ENCODE peak calls at places on chromosomes 3 and 15, in seven cellular contexts. H is stimulated activated CD4-positive, alpha-beta T cell treated with anti-CD3 and anti-CD28 coated beads, TNF-alpha, amount 100 ng/mL, for 4 hours; B is effector CD4-positive, alpha-beta T cell; Y is heart right ventricle; T is foreskin fibroblast; K is HFFc6; C is Ammon's horn. W is an unnamed sample.

GRCh38 chr3:67998222-67998760 is 343.9 kb upstream of the SUCLG2 start:
- DNase-seq in H (no peak), C (no peak), T (no peak), Y (no peak), B (no peak), K (no peak), W (no peak)

GRCh38 chr3:148333091-148333490 is 364.6 kb upstream of the AGTR1 start:
- DNase-seq in Y (no peak), T (no peak), H (no peak), K (no peak), B (no peak), C (no peak), W (peak)

GRCh38 chr15:27465213-27465612 is 494.2 kb downstream of the GABRG3 start:
- DNase-seq in C (no peak), Y (no peak), B (no peak), H (no peak), T (no peak), K (no peak), W (no peak)

GRCh38 chr3:14492948-14493881 is 46.9 kb downstream of the GRIP2 start:
- DNase-seq in T (no peak), K (no peak), B (no peak), C (no peak), H (no peak), Y (no peak), W (no peak)

GRCh38 chr15:42338500-42338899 is 20.8 kb upstream of the CAPN3 start:
- DNase-seq in K (no peak), H (no peak), B (no peak), Y (no peak), T (no peak), C (no peak), W (no peak)

GRCh38 chr15:83358972-83359564 is 74.6 kb upstream of the BNC1 start:
- DNase-seq in C (no peak), H (no peak), T (no peak), B (no peak), Y (no peak), K (no peak), W (no peak)

GRCh38 chr3:141273700-141274410 is 42.2 kb downstream of the PXYLP1 start:
- DNase-seq in Y (no peak), T (no peak), C (no peak), K (no peak), H (no peak), B (no peak), W (no peak)

GRCh38 chr3:38828681-38829080 is 12.7 kb upstream of the SCN10A start:
- DNase-seq in C (no peak), B (no peak), K (no peak), Y (no peak), H (no peak), T (peak), W (no peak)

GRCh38 chr15:80530737-80531365 is 126.7 kb downstream of the ARNT2 start:
- DNase-seq in K (no peak), T (peak), C (no peak), B (no peak), Y (no peak), H (no peak), W (no peak)

W was measured in pancreas.